ENCODE peak calls at places on chromosome 3, in nine cellular contexts. T is HCT116; X is SJSA1; U is cardiac muscle cell; W is ascending aorta; E is CD8-positive, alpha-beta T cell; O is fibroblast of lung; M is astrocyte; L is Caco-2. G is an unnamed sample.

GRCh38 chr3:156687023-156687422 is 12.6 kb downstream of the TIPARP start:
- DNase-seq in T (no peak), U (no peak), M (no peak), O (no peak), W (no peak), L (no peak), X (no peak), E (no peak), G (no peak)

GRCh38 chr3:131688370-131688769 is 185.6 kb upstream of the MRPL3 start:
- DNase-seq in W (no peak), E (no peak), T (no peak), X (no peak), L (no peak), O (no peak), U (peak; percentile 8), M (peak; percentile 41), G (no peak)

GRCh38 chr3:170692720-170693119 is 106.8 kb upstream of the SLC7A14 start:
- DNase-seq in L (no peak), M (no peak), O (no peak), T (no peak), U (no peak), E (no peak), X (no peak), W (no peak), G (peak; percentile 19)

GRCh38 chr3:188174309-188175044 is 20.5 kb downstream of the LPP start:
- DNase-seq in W (peak; percentile 43), O (no peak), T (no peak), X (no peak), L (no peak), M (no peak), U (no peak), E (no peak), G (no peak)

GRCh38 chr3:146160233-146160963 is 586 bp downstream of the PLOD2 start:
- DNase-seq in U (peak; percentile 88), L (peak; percentile 76), X (peak; percentile 85), E (no peak), O (peak; percentile 80), T (peak; percentile 57), W (peak; percentile 89), M (peak; percentile 81), G (peak; percentile 89)

GRCh38 chr3:86958534-86958933 is 32.4 kb downstream of the VGLL3 start:
- DNase-seq in M (peak; percentile 91), E (no peak), W (no peak), O (peak; percentile 43), X (peak; percentile 42), U (peak; percentile 49), T (no peak), L (no peak), G (peak; percentile 46)

GRCh38 chr3:193816656-193817311 is 223.8 kb downstream of the OPA1 start:
- DNase-seq in M (peak; percentile 31), E (no peak), X (no peak), U (peak; percentile 80), W (no peak), O (peak; percentile 87), T (no peak), L (peak; percentile 83), G (no peak)

GRCh38 chr3:186746008-186746407 is 28.8 kb downstream of the KNG1 start:
- DNase-seq in X (peak; percentile 64), W (peak; percentile 66), O (peak; percentile 25), M (peak; percentile 64), L (peak; percentile 88), T (peak; percentile 60), E (no peak), U (peak; percentile 90), G (peak; percentile 56)

GRCh38 chr3:195411831-195412230 is 31.0 kb downstream of the ACAP2 start:
- DNase-seq in U (peak; percentile 75), X (no peak), M (peak; percentile 68), L (no peak), E (no peak), T (no peak), O (peak; percentile 34), W (no peak), G (peak; percentile 45)

GRCh38 chr3:157429703-157430102 is 6.9 kb upstream of the PTX3 start:
- DNase-seq in W (no peak), O (peak; percentile 18), T (no peak), E (no peak), M (no peak), L (no peak), U (peak; percentile 46), X (peak; percentile 10), G (no peak)

GRCh38 chr3:127458698-127459097 is 131.8 kb downstream of the TPRA1 start:
- DNase-seq in W (no peak), L (peak; percentile 78), O (no peak), X (peak; percentile 4), U (peak; percentile 14), T (no peak), E (peak; percentile 19), M (no peak), G (no peak)

GRCh38 chr3:31230834-31231233 is 301.9 kb upstream of the STT3B start:
- DNase-seq in L (no peak), U (no peak), T (no peak), X (no peak), W (no peak), E (no peak), O (no peak), M (no peak), G (peak; percentile 5)

GRCh38 chr3:64460877-64461276 is 226.9 kb downstream of the ADAMTS9 start:
- DNase-seq in E (no peak), T (no peak), W (no peak), O (peak; percentile 86), M (peak; percentile 96), L (no peak), X (peak; percentile 71), U (peak; percentile 68), G (no peak)

GRCh38 chr3:144054766-144055165 is 83.1 kb downstream of the DIPK2A start:
- DNase-seq in L (no peak), W (no peak), O (no peak), T (no peak), E (no peak), X (no peak), M (no peak), U (no peak), G (no peak)

GRCh38 chr3:139187154-139187553 is 142.5 kb upstream of the PRR23C start:
- DNase-seq in W (no peak), L (no peak), E (no peak), T (no peak), O (no peak), X (no peak), M (no peak), U (peak; percentile 3), G (no peak)

GRCh38 chr3:100104442-100104798 is 9.9 kb downstream of the FILIP1L start:
- DNase-seq in M (no peak), U (no peak), O (no peak), W (no peak), T (no peak), L (no peak), X (no peak), E (no peak), G (no peak)

GRCh38 chr3:100104817-100105413 is 9.4 kb downstream of the FILIP1L start:
- DNase-seq in M (no peak), L (no peak), X (no peak), T (no peak), W (no peak), E (no peak), U (no peak), O (no peak), G (no peak)

GRCh38 chr3:100103558-100104441 is 10.5 kb downstream of the FILIP1L start:
- DNase-seq in M (peak; percentile 87), E (no peak), X (peak; percentile 78), L (no peak), W (no peak), U (peak; percentile 32), O (peak; percentile 90), T (no peak), G (peak; percentile 58)

GRCh38 chr3:100100454-100100853 is 13.8 kb downstream of the FILIP1L start:
- DNase-seq in W (no peak), U (no peak), M (peak; percentile 85), L (no peak), X (peak; percentile 21), T (no peak), E (no peak), O (no peak), G (no peak)

GRCh38 chr3:100102757-100103156 is 11.5 kb downstream of the FILIP1L start:
- DNase-seq in L (no peak), E (no peak), M (no peak), W (no peak), O (no peak), U (no peak), T (no peak), X (no peak), G (no peak)
- H3K9me3 ChIP-seq in L (no peaks in the 10 kb centered on the region), E (no peaks in the 10 kb centered on the region), M (no peaks in the 10 kb centered on the region), W (no peaks in the 10 kb centered on the region), O (no peaks in the 10 kb centered on the region), U (no peaks in the 10 kb centered on the region), T (no peaks in the 10 kb centered on the region), X (no peaks in the 10 kb centered on the region), G (no peaks in the 10 kb centered on the region)

GRCh38 chr3:9565316-9565715 is 11.7 kb upstream of the LHFPL4 start:
- DNase-seq in T (no peak), X (no peak), E (no peak), U (no peak), W (no peak), L (no peak), M (no peak), O (no peak), G (no peak)
- H3K9me3 ChIP-seq in T (no peaks in the 10 kb centered on the region), X (no peaks in the 10 kb centered on the region), E (no peaks in the 10 kb centered on the region), U (no peaks in the 10 kb centered on the region), W (peaks cover 6% of the 10 kb centered on the region), L (no peaks in the 10 kb centered on the region), M (no peaks in the 10 kb centered on the region), O (no peaks in the 10 kb centered on the region), G (peaks cover 4% of the 10 kb centered on the region)

DNA sequence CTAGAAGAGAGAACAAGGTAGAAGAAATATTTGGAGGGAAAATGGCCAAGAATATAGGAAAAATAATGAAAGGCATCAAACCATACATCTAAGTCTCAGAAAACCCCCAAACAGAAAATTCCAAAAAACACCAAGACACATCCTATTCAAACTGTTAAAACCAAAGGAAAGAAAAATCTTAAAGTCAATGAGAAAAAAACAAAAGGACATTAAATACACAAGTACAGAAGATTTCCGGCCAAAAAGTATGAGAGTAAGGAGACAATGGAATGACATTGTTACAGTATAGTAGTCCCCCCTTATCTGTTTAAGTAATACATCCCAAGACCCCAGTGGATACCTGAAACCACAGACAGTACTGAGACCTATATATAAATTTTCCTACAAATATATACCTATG is 18.8 kb downstream of the CLASP2 start:
- DNase-seq in M (no peak), W (no peak), U (no peak), T (no peak), O (no peak), X (no peak), L (no peak), E (no peak), G (no peak)
- H3K9me3 ChIP-seq in M (peaks cover 5% of the 10 kb centered on the region), W (peaks cover 22% of the 10 kb centered on the region), U (no peaks in the 10 kb centered on the region), T (no peaks in the 10 kb centered on the region), O (no peaks in the 10 kb centered on the region), X (peaks cover 2% of the 10 kb centered on the region), L (peaks cover 1% of the 10 kb centered on the region), E (no peaks in the 10 kb centered on the region), G (peaks cover 10% of the 10 kb centered on the region)

DNA sequence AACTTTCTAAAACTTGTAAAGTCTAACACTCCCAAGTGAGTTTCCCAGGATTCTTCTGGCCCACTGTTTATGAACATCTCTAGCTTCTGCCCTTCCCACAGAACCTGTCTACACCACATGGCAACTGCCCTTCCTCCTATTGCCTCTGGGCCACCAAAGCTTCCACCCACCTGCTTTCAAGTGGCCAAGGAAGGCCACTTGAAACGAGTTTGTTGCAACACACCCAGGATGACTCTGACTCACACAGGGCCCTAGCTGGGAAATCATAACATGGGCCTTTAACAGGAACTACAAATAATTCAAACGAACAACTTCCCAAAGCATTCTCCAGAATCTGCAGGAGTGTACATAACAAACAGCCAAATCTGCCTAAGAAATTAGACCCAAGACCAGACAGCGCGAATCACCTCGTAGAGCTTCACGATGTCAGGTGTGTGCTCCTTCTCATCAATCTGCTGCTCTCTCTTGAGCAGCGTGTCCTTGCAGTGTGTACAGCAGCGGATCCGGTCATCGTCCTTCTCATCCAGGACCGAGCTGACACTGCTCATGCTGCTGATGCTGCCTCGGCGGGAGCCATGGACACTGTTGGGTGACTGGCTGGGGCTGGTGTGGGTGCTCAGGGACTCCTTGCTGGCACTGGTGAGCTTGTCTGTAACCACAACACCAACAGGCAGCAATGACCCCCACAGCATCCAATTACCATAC is 16.8 kb downstream of the RBSN start:
- DNase-seq in W (no peak), E (no peak), L (no peak), O (no peak), T (no peak), U (peak; percentile 3), X (no peak), M (no peak), G (no peak)
- H3K9me3 ChIP-seq in W (no peaks in the 10 kb centered on the region), E (no peaks in the 10 kb centered on the region), L (no peaks in the 10 kb centered on the region), O (no peaks in the 10 kb centered on the region), T (no peaks in the 10 kb centered on the region), U (no peaks in the 10 kb centered on the region), X (no peaks in the 10 kb centered on the region), M (no peaks in the 10 kb centered on the region), G (no peaks in the 10 kb centered on the region)

G was measured in MG63.